ENCODE peak calls at places on chromosomes 7 and 10, in seven cellular contexts. M is cardiac muscle cell; S is upper lobe of right lung; T is aorta; I is left ventricle myocardium inferior; U is CD8-positive, alpha-beta memory T cell; N is suprapubic skin. Q is an unnamed sample. For H3K4me1, the result is how much of the 10 kb centered on the place peaks cover.

GRCh38 chr7:48971173-48971572 is 46.8 kb downstream of the CDC14C start:
- DNase-seq in M (no peak), S (no peak), T (no peak), I (no peak), U (no peak), N (no peak), Q (no peak)

GRCh38 chr7:47314728-47315601 is 266.9 kb downstream of the TNS3 start:
- DNase-seq in M (peak), S (no peak), T (peak), I (peak), U (no peak), N (no peak), Q (peak)

GRCh38 chr7:30975257-30975899 is 11.6 kb downstream of the GHRHR start:
- DNase-seq in M (no peak), S (no peak), T (no peak), I (no peak), U (no peak), N (peak), Q (no peak)

GRCh38 chr7:104664648-104665047 is 336.2 kb downstream of the LHFPL3 start:
- DNase-seq in M (no peak), S (no peak), T (no peak), I (no peak), U (no peak), N (no peak), Q (no peak)

GRCh38 chr10:49058341-49059255 is 56.7 kb downstream of the VSTM4 start:
- DNase-seq in M (no peak), S (no peak), T (no peak), I (peak), U (no peak), N (peak), Q (no peak)

GRCh38 chr7:66007232-66007631 is 25.2 kb upstream of the GUSB start:
- DNase-seq in M (no peak), S (no peak), T (no peak), I (no peak), U (no peak), N (no peak), Q (no peak)

GRCh38 chr7:46291601-46292150 is 370.6 kb upstream of the IGFBP3 start:
- DNase-seq in M (no peak), S (no peak), T (no peak), I (no peak), U (no peak), N (no peak), Q (peak)

GRCh38 chr10:103859161-103860141 is 4.1 kb upstream of the SH3PXD2A start:
- DNase-seq in M (peak), S (no peak), T (no peak), I (no peak), U (peak), N (no peak), Q (peak)

GRCh38 chr7:79664884-79665676 is 211.6 kb upstream of the MAGI2 start:
- DNase-seq in M (peak), S (no peak), T (no peak), I (peak), U (no peak), N (no peak), Q (no peak)

GRCh38 chr7:145698526-145699262 is 417.9 kb upstream of the CNTNAP2 start:
- DNase-seq in M (no peak), S (no peak), T (no peak), I (no peak), U (no peak), N (no peak), Q (no peak)

GRCh38 chr10:12606461-12606860 is 257.1 kb downstream of the CAMK1D start:
- DNase-seq in M (no peak), S (no peak), T (no peak), I (no peak), U (no peak), N (no peak), Q (no peak)

GRCh38 chr7:27651702-27652101 is 11.0 kb downstream of the HIBADH start:
- DNase-seq in M (no peak), S (no peak), T (no peak), I (no peak), U (no peak), N (no peak), Q (no peak)

GRCh38 chr7:39375047-39375873 is 190.9 kb upstream of the YAE1 start:
- DNase-seq in M (no peak), S (no peak), T (no peak), I (no peak), U (no peak), N (no peak), Q (no peak)

GRCh38 chr10:2828741-2829140 is 238.6 kb upstream of the PFKP start:
- DNase-seq in M (no peak), S (no peak), T (no peak), I (no peak), U (no peak), N (no peak), Q (no peak)

GRCh38 chr10:60235001-60235400 is 154.7 kb downstream of the ANK3 start:
- DNase-seq in M (no peak), S (no peak), T (no peak), I (no peak), U (no peak), N (no peak), Q (no peak)

GRCh38 chr7:14899065-14899464 is 3.5 kb downstream of the DGKB start:
- DNase-seq in M (no peak), S (no peak), T (no peak), I (no peak), U (no peak), N (no peak), Q (no peak)

GRCh38 chr10:48194830-48195229 is 79.7 kb downstream of the FRMPD2 start:
- DNase-seq in M (no peak), S (no peak), T (no peak), I (no peak), U (no peak), N (no peak), Q (no peak)

GRCh38 chr10:48729222-48729621 is 44.5 kb downstream of the WDFY4 start:
- DNase-seq in M (no peak), S (no peak), T (no peak), I (no peak), U (no peak), N (no peak), Q (no peak)

GRCh38 chr10:92692697-92693533 is 3.2 kb downstream of the HHEX start:
- DNase-seq in M (peak), S (no peak), T (no peak), I (no peak), U (no peak), N (no peak), Q (no peak)

GRCh38 chr7:37927739-37928444 is 7.5 kb downstream of the EPDR1 start:
- DNase-seq in M (no peak), S (no peak), T (no peak), I (no peak), U (no peak), N (no peak), Q (no peak)

GRCh38 chr10:484441-484924 is 205.0 kb downstream of the DIP2C start:
- DNase-seq in M (peak), S (peak), T (peak), I (no peak), U (peak), N (no peak), Q (no peak)

GRCh38 chr10:33109788-33110469 is 151.9 kb upstream of the ITGB1 start:
- DNase-seq in M (no peak), S (no peak), T (no peak), I (no peak), U (no peak), N (no peak), Q (no peak)

GRCh38 chr7:68573271-68574000 is 1024.8 kb upstream of the AUTS2 start:
- DNase-seq in M (no peak), S (no peak), T (no peak), I (no peak), U (no peak), N (no peak), Q (no peak)

GRCh38 chr7:140876519-140877248 is 48.0 kb downstream of the BRAF start:
- DNase-seq in M (no peak), S (no peak), T (no peak), I (no peak), U (no peak), N (no peak), Q (no peak)

GRCh38 chr10:3525832-3526449 is 259.1 kb downstream of the KLF6 start:
- DNase-seq in M (no peak), S (no peak), T (peak), I (peak), U (no peak), N (no peak), Q (peak)

GRCh38 chr7:41573017-41573416 is 129.9 kb downstream of the INHBA start:
- DNase-seq in M (peak), S (no peak), T (no peak), I (no peak), U (no peak), N (no peak), Q (no peak)

GRCh38 chr10:78348416-78349164 is 314.9 kb downstream of the RPS24 start:
- DNase-seq in M (no peak), S (peak), T (no peak), I (no peak), U (no peak), N (peak), Q (no peak)

GRCh38 chr10:123884907-123885381 is 6.7 kb downstream of the CPXM2 start:
- DNase-seq in M (no peak), S (no peak), T (no peak), I (no peak), U (no peak), N (peak), Q (no peak)

GRCh38 chr10:53140516-53140915 is 367.9 kb upstream of the MBL2 start:
- DNase-seq in M (no peak), S (no peak), T (no peak), I (no peak), U (no peak), N (no peak), Q (no peak)

GRCh38 chr7:27235387-27236052 is 7.1 kb upstream of the EVX1 start:
- DNase-seq in M (peak), S (peak), T (no peak), I (peak), U (no peak), N (no peak), Q (no peak)

GRCh38 chr7:25894902-25895791 is 256.9 kb upstream of the NFE2L3 start:
- DNase-seq in M (peak), S (peak), T (peak), I (peak), U (peak), N (peak), Q (peak)

GRCh38 chr7:3943265-3943664 is 642.2 kb downstream of the SDK1 start:
- DNase-seq in M (no peak), S (no peak), T (no peak), I (no peak), U (no peak), N (no peak), Q (no peak)

GRCh38 chr7:130901209-130901783 is 167.3 kb upstream of the KLF14 start:
- DNase-seq in M (no peak), S (peak), T (peak), I (peak), U (no peak), N (no peak), Q (peak)

GRCh38 chr7:139654270-139655181 is 123.3 kb downstream of the HIPK2 start:
- DNase-seq in M (no peak), S (no peak), T (no peak), I (no peak), U (no peak), N (no peak), Q (no peak)

DNA sequence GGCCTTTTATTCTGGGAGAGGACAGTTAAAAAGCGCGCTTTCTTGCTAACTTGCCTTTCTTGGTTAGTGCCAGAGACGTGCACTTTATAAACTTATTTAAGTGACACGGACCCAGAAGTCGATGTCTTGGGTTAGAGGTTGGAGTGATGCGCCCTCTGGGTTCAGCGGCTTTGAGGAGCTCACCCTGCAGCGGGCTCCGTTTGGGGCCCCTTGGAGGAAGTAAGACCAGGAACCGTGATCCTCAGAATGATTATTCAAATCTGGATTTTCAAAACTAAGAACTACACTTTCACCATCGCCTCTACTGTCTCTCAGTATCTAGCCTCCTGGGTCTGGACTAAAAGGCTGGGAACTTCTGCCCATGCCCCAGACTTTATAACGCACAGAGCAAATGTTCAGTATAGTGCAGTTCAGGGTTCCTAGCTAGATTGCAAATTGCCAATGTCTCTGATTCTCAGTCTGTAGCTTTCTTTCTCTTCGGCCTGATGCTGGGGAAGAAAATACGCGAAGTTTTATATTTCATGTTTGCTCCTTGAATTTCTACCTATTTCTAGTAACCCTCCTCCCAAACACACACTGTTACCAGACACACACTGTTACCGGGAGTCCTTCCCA is 18.6 kb upstream of the SMO start:
- DNase-seq in M (no peak), S (no peak), T (no peak), I (no peak), U (no peak), N (no peak), Q (no peak)
- H3K4me1 ChIP-seq in M (under half), S (under half), T (under half), I (under half), U (under half), N (under half), Q (under half)

GRCh38 chr7:53658956-53659355 is 623.5 kb downstream of the POM121L12 start:
- DNase-seq in M (no peak), S (no peak), T (no peak), I (no peak), U (no peak), N (no peak), Q (no peak)
- H3K4me1 ChIP-seq in M (under half), S (under half), T (under half), I (under half), U (under half), N (under half), Q (under half)

DNA sequence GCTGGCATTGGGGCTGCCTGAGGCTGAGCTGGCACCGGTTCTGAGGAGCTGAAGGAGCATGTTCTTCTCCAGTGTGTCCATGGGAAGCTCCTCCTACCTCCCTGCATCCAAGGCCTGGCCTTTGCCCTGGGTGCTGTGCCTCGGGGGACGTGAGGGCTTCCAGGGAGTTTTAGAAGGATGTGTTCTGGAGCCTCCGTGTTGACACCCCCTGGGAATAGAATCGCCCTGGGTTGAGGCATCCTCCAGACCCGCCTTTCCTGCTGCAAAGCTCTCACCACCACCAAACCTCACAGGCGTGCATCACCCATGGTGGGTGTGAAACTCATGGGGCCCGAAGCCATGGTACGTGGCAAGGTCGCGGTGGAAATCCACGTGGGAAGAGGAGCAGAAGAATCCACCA is 95.4 kb downstream of the DYNC2I1 start:
- DNase-seq in M (no peak), S (no peak), T (no peak), I (no peak), U (no peak), N (no peak), Q (no peak)
- H3K4me1 ChIP-seq in M (under half), S (under half), T (under half), I (under half), U (under half), N (under half), Q (under half)

GRCh38 chr10:86959737-86960002 is 1.3 kb downstream of the SNCG start:
- DNase-seq in M (no peak), S (no peak), T (no peak), I (no peak), U (no peak), N (no peak), Q (no peak)
- H3K4me1 ChIP-seq in M (under half), S (under half), T (under half), I (half or more), U (under half), N (half or more), Q (under half)

DNA sequence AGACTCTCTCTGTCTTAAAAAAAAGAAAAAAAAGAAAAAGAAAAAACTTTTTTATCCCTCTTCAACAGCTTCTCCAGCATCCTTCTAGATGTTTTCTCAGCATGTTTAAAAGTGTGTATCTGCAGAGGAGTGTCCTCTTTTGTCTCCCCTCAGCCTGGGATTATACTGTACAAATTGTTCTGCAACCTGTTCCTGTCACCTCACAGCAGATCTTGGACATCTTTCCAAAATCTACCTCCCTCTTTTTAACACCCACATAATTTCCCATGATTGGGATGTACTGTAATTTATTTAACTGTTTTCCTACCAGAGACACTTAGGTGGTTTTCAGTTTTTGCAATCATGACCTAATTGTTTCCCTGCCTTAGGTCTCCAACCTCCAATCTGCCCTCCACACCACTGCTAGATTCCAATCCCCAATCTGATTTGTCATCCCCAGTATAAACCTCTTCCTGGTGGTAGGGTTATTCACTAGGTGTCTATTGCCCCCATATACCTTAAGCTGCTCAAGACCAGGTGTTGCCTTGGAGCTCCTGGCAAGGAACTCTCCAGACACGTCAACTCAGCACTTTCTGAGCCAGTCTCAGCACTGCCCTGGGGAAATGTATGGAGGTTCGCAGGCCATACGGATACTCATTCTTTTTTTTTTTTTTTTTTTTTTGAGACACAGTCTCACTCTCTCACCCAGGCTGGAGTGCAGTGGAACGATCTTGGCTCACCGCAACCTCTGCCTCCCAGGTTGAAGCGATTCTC is 17.6 kb upstream of the DDIT4 start:
- DNase-seq in M (no peak), S (no peak), T (no peak), I (no peak), U (no peak), N (no peak), Q (no peak)
- H3K4me1 ChIP-seq in M (under half), S (half or more), T (under half), I (half or more), U (half or more), N (half or more), Q (half or more)

Q was measured in gastrocnemius medialis.